ENCODE peak calls at places on chromosomes 3 and 15, in eight cellular contexts. One of them, this sample, is unnamed. For H3K9me3, the result is how much of the 10 kb centered on the place peaks cover.

GRCh38 chr3:118089563-118089962 is 945.1 kb downstream of the IGSF11 start:
- DNase-seq in heart right ventricle: no peak
- DNase-seq in left ventricle myocardium inferior: no peak
- DNase-seq in cardiac muscle cell: no peak
- DNase-seq in uterus: no peak
- DNase-seq in CD8-positive, alpha-beta T cell: no peak
- DNase-seq in hepatocyte: no peak
- DNase-seq in adrenal gland: no peak
- DNase-seq in this sample: no peak

GRCh38 chr3:14441920-14442300 is 39.5 kb downstream of the SLC6A6 start:
- DNase-seq in heart right ventricle: no peak
- DNase-seq in left ventricle myocardium inferior: no peak
- DNase-seq in cardiac muscle cell: no peak
- DNase-seq in uterus: no peak
- DNase-seq in CD8-positive, alpha-beta T cell: no peak
- DNase-seq in hepatocyte: no peak
- DNase-seq in adrenal gland: no peak
- DNase-seq in this sample: no peak

GRCh38 chr3:105118905-105119304 is 247.8 kb upstream of the ALCAM start:
- DNase-seq in heart right ventricle: no peak
- DNase-seq in left ventricle myocardium inferior: no peak
- DNase-seq in cardiac muscle cell: no peak
- DNase-seq in uterus: no peak
- DNase-seq in CD8-positive, alpha-beta T cell: no peak
- DNase-seq in hepatocyte: no peak
- DNase-seq in adrenal gland: no peak
- DNase-seq in this sample: no peak

GRCh38 chr15:61907753-61908086 is 152.5 kb downstream of the VPS13C start:
- DNase-seq in heart right ventricle: no peak
- DNase-seq in left ventricle myocardium inferior: no peak
- DNase-seq in cardiac muscle cell: no peak
- DNase-seq in uterus: no peak
- DNase-seq in CD8-positive, alpha-beta T cell: no peak
- DNase-seq in hepatocyte: no peak
- DNase-seq in adrenal gland: no peak
- DNase-seq in this sample: no peak

GRCh38 chr15:31471731-31472430 is 145.2 kb downstream of the KLF13 start:
- DNase-seq in heart right ventricle: no peak
- DNase-seq in left ventricle myocardium inferior: no peak
- DNase-seq in cardiac muscle cell: no peak
- DNase-seq in uterus: no peak
- DNase-seq in CD8-positive, alpha-beta T cell: no peak
- DNase-seq in hepatocyte: no peak
- DNase-seq in adrenal gland: no peak
- DNase-seq in this sample: no peak

GRCh38 chr15:89514186-89514585 is 17.8 kb upstream of the RHCG start:
- DNase-seq in heart right ventricle: no peak
- DNase-seq in left ventricle myocardium inferior: no peak
- DNase-seq in cardiac muscle cell: no peak
- DNase-seq in uterus: no peak
- DNase-seq in CD8-positive, alpha-beta T cell: no peak
- DNase-seq in hepatocyte: no peak
- DNase-seq in adrenal gland: no peak
- DNase-seq in this sample: no peak

GRCh38 chr15:38253448-38253847 is 812 bp downstream of the SPRED1 start:
- DNase-seq in heart right ventricle: no peak
- DNase-seq in left ventricle myocardium inferior: no peak
- DNase-seq in cardiac muscle cell: no peak
- DNase-seq in uterus: no peak
- DNase-seq in CD8-positive, alpha-beta T cell: no peak
- DNase-seq in hepatocyte: peak
- DNase-seq in adrenal gland: peak
- DNase-seq in this sample: no peak

GRCh38 chr3:8503461-8503860 is 1.8 kb downstream of the LMCD1 start:
- DNase-seq in heart right ventricle: no peak
- DNase-seq in left ventricle myocardium inferior: no peak
- DNase-seq in cardiac muscle cell: no peak
- DNase-seq in uterus: no peak
- DNase-seq in CD8-positive, alpha-beta T cell: no peak
- DNase-seq in hepatocyte: no peak
- DNase-seq in adrenal gland: no peak
- DNase-seq in this sample: no peak

GRCh38 chr15:78156653-78157052 is 7.5 kb downstream of the IDH3A start:
- DNase-seq in heart right ventricle: no peak
- DNase-seq in left ventricle myocardium inferior: no peak
- DNase-seq in cardiac muscle cell: no peak
- DNase-seq in uterus: no peak
- DNase-seq in CD8-positive, alpha-beta T cell: no peak
- DNase-seq in hepatocyte: no peak
- DNase-seq in adrenal gland: no peak
- DNase-seq in this sample: no peak

GRCh38 chr15:89406756-89407650 is 72.4 kb upstream of the POLG start:
- DNase-seq in heart right ventricle: no peak
- DNase-seq in left ventricle myocardium inferior: no peak
- DNase-seq in cardiac muscle cell: no peak
- DNase-seq in uterus: no peak
- DNase-seq in CD8-positive, alpha-beta T cell: no peak
- DNase-seq in hepatocyte: no peak
- DNase-seq in adrenal gland: no peak
- DNase-seq in this sample: no peak

GRCh38 chr3:10224794-10225660 is 23.2 kb upstream of the TATDN2 start:
- DNase-seq in heart right ventricle: peak
- DNase-seq in left ventricle myocardium inferior: peak
- DNase-seq in cardiac muscle cell: peak
- DNase-seq in uterus: peak
- DNase-seq in CD8-positive, alpha-beta T cell: peak
- DNase-seq in hepatocyte: peak
- DNase-seq in adrenal gland: peak
- DNase-seq in this sample: peak

GRCh38 chr15:33031324-33031736 is 163.2 kb downstream of the FMN1 start:
- DNase-seq in heart right ventricle: no peak
- DNase-seq in left ventricle myocardium inferior: no peak
- DNase-seq in cardiac muscle cell: no peak
- DNase-seq in uterus: no peak
- DNase-seq in CD8-positive, alpha-beta T cell: no peak
- DNase-seq in hepatocyte: no peak
- DNase-seq in adrenal gland: no peak
- DNase-seq in this sample: no peak

GRCh38 chr3:132380979-132381944 is 36.0 kb upstream of the DNAJC13 start:
- DNase-seq in heart right ventricle: no peak
- DNase-seq in left ventricle myocardium inferior: no peak
- DNase-seq in cardiac muscle cell: no peak
- DNase-seq in uterus: no peak
- DNase-seq in CD8-positive, alpha-beta T cell: no peak
- DNase-seq in hepatocyte: no peak
- DNase-seq in adrenal gland: no peak
- DNase-seq in this sample: no peak

GRCh38 chr3:78666458-78666800 is 1101.4 kb downstream of the ROBO1 start:
- DNase-seq in heart right ventricle: no peak
- DNase-seq in left ventricle myocardium inferior: no peak
- DNase-seq in cardiac muscle cell: no peak
- DNase-seq in uterus: no peak
- DNase-seq in CD8-positive, alpha-beta T cell: no peak
- DNase-seq in hepatocyte: peak
- DNase-seq in adrenal gland: no peak
- DNase-seq in this sample: no peak

GRCh38 chr3:46888705-46889104 is 11.2 kb downstream of the PTH1R start:
- DNase-seq in heart right ventricle: no peak
- DNase-seq in left ventricle myocardium inferior: no peak
- DNase-seq in cardiac muscle cell: no peak
- DNase-seq in uterus: no peak
- DNase-seq in CD8-positive, alpha-beta T cell: no peak
- DNase-seq in hepatocyte: no peak
- DNase-seq in adrenal gland: no peak
- DNase-seq in this sample: no peak

GRCh38 chr3:104564045-104564643 is 802.6 kb upstream of the ALCAM start:
- DNase-seq in heart right ventricle: peak
- DNase-seq in left ventricle myocardium inferior: no peak
- DNase-seq in cardiac muscle cell: peak
- DNase-seq in uterus: no peak
- DNase-seq in CD8-positive, alpha-beta T cell: peak
- DNase-seq in hepatocyte: peak
- DNase-seq in adrenal gland: peak
- DNase-seq in this sample: no peak

GRCh38 chr3:39127296-39127906 is 19.9 kb downstream of the TTC21A start:
- DNase-seq in heart right ventricle: no peak
- DNase-seq in left ventricle myocardium inferior: no peak
- DNase-seq in cardiac muscle cell: no peak
- DNase-seq in uterus: no peak
- DNase-seq in CD8-positive, alpha-beta T cell: no peak
- DNase-seq in hepatocyte: no peak
- DNase-seq in adrenal gland: no peak
- DNase-seq in this sample: no peak

GRCh38 chr15:88636039-88636438 is 2.8 kb upstream of the ISG20 start:
- DNase-seq in heart right ventricle: no peak
- DNase-seq in left ventricle myocardium inferior: no peak
- DNase-seq in cardiac muscle cell: no peak
- DNase-seq in uterus: no peak
- DNase-seq in CD8-positive, alpha-beta T cell: peak
- DNase-seq in hepatocyte: peak
- DNase-seq in adrenal gland: no peak
- DNase-seq in this sample: no peak

GRCh38 chr15:74631935-74632560 is 16.4 kb downstream of the CLK3 start:
- DNase-seq in heart right ventricle: peak
- DNase-seq in left ventricle myocardium inferior: peak
- DNase-seq in cardiac muscle cell: peak
- DNase-seq in uterus: peak
- DNase-seq in CD8-positive, alpha-beta T cell: peak
- DNase-seq in hepatocyte: peak
- DNase-seq in adrenal gland: no peak
- DNase-seq in this sample: no peak

GRCh38 chr15:78859971-78860733 is 12.5 kb upstream of the MORF4L1 start:
- DNase-seq in heart right ventricle: peak
- DNase-seq in left ventricle myocardium inferior: peak
- DNase-seq in cardiac muscle cell: peak
- DNase-seq in uterus: peak
- DNase-seq in CD8-positive, alpha-beta T cell: peak
- DNase-seq in hepatocyte: peak
- DNase-seq in adrenal gland: peak
- DNase-seq in this sample: no peak

GRCh38 chr3:133937756-133938601 is 42.3 kb upstream of the RAB6B start:
- DNase-seq in heart right ventricle: no peak
- DNase-seq in left ventricle myocardium inferior: no peak
- DNase-seq in cardiac muscle cell: no peak
- DNase-seq in uterus: no peak
- DNase-seq in CD8-positive, alpha-beta T cell: peak
- DNase-seq in hepatocyte: no peak
- DNase-seq in adrenal gland: no peak
- DNase-seq in this sample: no peak

DNA sequence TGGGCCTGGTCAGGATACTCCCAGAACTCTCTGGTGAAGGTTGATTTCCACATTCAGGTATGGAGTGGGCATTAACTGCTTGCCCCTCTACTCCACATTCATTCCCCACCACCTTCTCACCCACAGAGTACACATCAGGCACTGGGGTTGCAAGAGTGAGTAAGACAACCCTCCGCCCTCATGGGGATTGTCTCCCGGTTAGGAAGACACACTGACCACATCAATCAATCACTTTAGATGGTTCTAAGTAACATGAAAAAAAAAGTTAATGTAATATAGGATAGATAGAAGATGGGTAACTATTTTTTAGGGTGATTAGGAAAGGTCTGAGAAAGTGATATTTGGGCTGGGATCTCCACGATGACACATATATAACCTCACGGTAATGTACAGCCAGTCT is 116.0 kb upstream of the NEO1 start:
- DNase-seq in heart right ventricle: no peak
- DNase-seq in left ventricle myocardium inferior: no peak
- DNase-seq in cardiac muscle cell: no peak
- DNase-seq in uterus: no peak
- DNase-seq in CD8-positive, alpha-beta T cell: no peak
- DNase-seq in hepatocyte: no peak
- DNase-seq in adrenal gland: no peak
- DNase-seq in this sample: no peak
- H3K4me3 ChIP-seq in heart right ventricle: no peak
- H3K4me3 ChIP-seq in left ventricle myocardium inferior: no peak
- H3K4me3 ChIP-seq in cardiac muscle cell: no peak
- H3K4me3 ChIP-seq in uterus: no peak
- H3K4me3 ChIP-seq in CD8-positive, alpha-beta T cell: no peak
- H3K4me3 ChIP-seq in hepatocyte: no peak
- H3K4me3 ChIP-seq in adrenal gland: no peak
- H3K4me3 ChIP-seq in this sample: no peak

DNA sequence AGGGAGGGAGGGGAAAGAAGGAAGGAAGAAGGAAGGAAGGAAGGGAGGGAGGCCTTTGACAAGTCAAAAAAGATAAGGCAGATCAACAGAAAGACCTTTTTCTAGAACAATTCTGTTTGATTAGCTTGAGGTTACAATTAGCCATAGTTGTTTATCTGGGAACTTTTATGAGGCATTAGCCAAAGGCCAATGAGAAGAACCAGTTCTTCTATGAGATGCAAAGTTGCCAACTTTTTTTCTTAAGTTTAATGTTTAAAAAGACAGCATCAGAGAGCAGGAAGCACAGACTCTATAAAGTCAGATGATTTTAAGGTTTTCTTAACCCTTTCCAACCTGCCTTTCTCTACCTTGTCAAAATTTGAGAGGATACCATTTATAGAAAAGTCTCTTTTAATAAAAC is 301.3 kb upstream of the NR2F2 start:
- DNase-seq in heart right ventricle: no peak
- DNase-seq in left ventricle myocardium inferior: no peak
- DNase-seq in cardiac muscle cell: no peak
- DNase-seq in uterus: no peak
- DNase-seq in CD8-positive, alpha-beta T cell: no peak
- DNase-seq in hepatocyte: no peak
- DNase-seq in adrenal gland: no peak
- DNase-seq in this sample: no peak
- TF ChIP-seq CTCF in heart right ventricle: no peak
- TF ChIP-seq CTCF in left ventricle myocardium inferior: no peak
- TF ChIP-seq CTCF in cardiac muscle cell: no peak
- TF ChIP-seq CTCF in uterus: no peak
- TF ChIP-seq CTCF in CD8-positive, alpha-beta T cell: no peak
- TF ChIP-seq CTCF in hepatocyte: no peak
- TF ChIP-seq CTCF in adrenal gland: no peak
- TF ChIP-seq CTCF in this sample: no peak

GRCh38 chr3:194322701-194323174 is 28.4 kb downstream of the CPN2 start:
- DNase-seq in heart right ventricle: no peak
- DNase-seq in left ventricle myocardium inferior: no peak
- DNase-seq in cardiac muscle cell: no peak
- DNase-seq in uterus: no peak
- DNase-seq in CD8-positive, alpha-beta T cell: no peak
- DNase-seq in hepatocyte: peak
- DNase-seq in adrenal gland: no peak
- DNase-seq in this sample: no peak
- H3K9me3 ChIP-seq in heart right ventricle: under half
- H3K9me3 ChIP-seq in left ventricle myocardium inferior: under half
- H3K9me3 ChIP-seq in cardiac muscle cell: under half
- H3K9me3 ChIP-seq in uterus: under half
- H3K9me3 ChIP-seq in CD8-positive, alpha-beta T cell: under half
- H3K9me3 ChIP-seq in hepatocyte: under half
- H3K9me3 ChIP-seq in adrenal gland: under half
- H3K9me3 ChIP-seq in this sample: under half

DNA sequence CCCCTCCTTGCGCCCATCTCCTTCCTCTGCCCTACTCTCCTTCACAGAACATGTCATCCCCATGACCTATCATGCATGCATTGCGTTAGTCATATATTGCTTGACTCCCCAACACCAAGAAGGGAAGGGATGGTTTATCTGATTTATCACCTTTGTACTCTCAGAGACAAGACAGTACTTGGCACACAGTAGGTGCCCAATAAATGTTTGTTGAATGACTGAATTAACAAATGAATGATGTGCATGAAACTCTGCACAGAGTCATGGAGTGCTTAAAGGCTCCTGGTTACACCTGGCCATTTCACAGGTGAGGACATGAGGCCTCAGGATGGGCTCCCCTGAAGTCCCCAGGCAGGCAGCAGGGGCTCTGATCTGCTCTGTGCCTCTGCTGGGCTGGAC is 59.6 kb downstream of the IQSEC1 start:
- DNase-seq in heart right ventricle: no peak
- DNase-seq in left ventricle myocardium inferior: no peak
- DNase-seq in cardiac muscle cell: no peak
- DNase-seq in uterus: no peak
- DNase-seq in CD8-positive, alpha-beta T cell: no peak
- DNase-seq in hepatocyte: no peak
- DNase-seq in adrenal gland: no peak
- DNase-seq in this sample: no peak
- H3K4me3 ChIP-seq in heart right ventricle: peak
- H3K4me3 ChIP-seq in left ventricle myocardium inferior: no peak
- H3K4me3 ChIP-seq in cardiac muscle cell: no peak
- H3K4me3 ChIP-seq in uterus: no peak
- H3K4me3 ChIP-seq in CD8-positive, alpha-beta T cell: peak
- H3K4me3 ChIP-seq in hepatocyte: no peak
- H3K4me3 ChIP-seq in adrenal gland: no peak
- H3K4me3 ChIP-seq in this sample: no peak

This sample was measured in esophagus squamous epithelium.